ENCODE peak calls at places on chromosomes 2 and 18, in five cellular contexts. One of them, this sample, is unnamed.

GRCh38 chr2:110206056-110206455 is 1.2 kb upstream of the NPHP1 start:
- DNase-seq in NCI-H2171 treated with DMSO at 0.1 percent for 48 hours: no peak
- DNase-seq in suprapubic skin: no peak
- DNase-seq in heart left ventricle: peak; percentile 31
- DNase-seq in AML-193: no peak
- DNase-seq in this sample: peak; percentile 16

GRCh38 chr2:150144546-150145305 is 342.7 kb downstream of the RND3 start:
- DNase-seq in NCI-H2171 treated with DMSO at 0.1 percent for 48 hours: no peak
- DNase-seq in suprapubic skin: no peak
- DNase-seq in heart left ventricle: no peak
- DNase-seq in AML-193: no peak
- DNase-seq in this sample: no peak

GRCh38 chr2:135664623-135665068 is 77.0 kb upstream of the UBXN4 start:
- DNase-seq in NCI-H2171 treated with DMSO at 0.1 percent for 48 hours: no peak
- DNase-seq in suprapubic skin: no peak
- DNase-seq in heart left ventricle: no peak
- DNase-seq in AML-193: no peak
- DNase-seq in this sample: no peak

GRCh38 chr18:22355069-22355468 is 62.6 kb downstream of the CTAGE1 start:
- DNase-seq in NCI-H2171 treated with DMSO at 0.1 percent for 48 hours: no peak
- DNase-seq in suprapubic skin: no peak
- DNase-seq in heart left ventricle: no peak
- DNase-seq in AML-193: no peak
- DNase-seq in this sample: no peak

GRCh38 chr2:215505044-215505786 is 69.3 kb upstream of the FN1 start:
- DNase-seq in NCI-H2171 treated with DMSO at 0.1 percent for 48 hours: no peak
- DNase-seq in suprapubic skin: no peak
- DNase-seq in heart left ventricle: no peak
- DNase-seq in AML-193: peak; percentile 9
- DNase-seq in this sample: peak; percentile 52

GRCh38 chr2:86048888-86049287 is 56.8 kb downstream of the POLR1A start:
- DNase-seq in NCI-H2171 treated with DMSO at 0.1 percent for 48 hours: no peak
- DNase-seq in suprapubic skin: peak; percentile 73
- DNase-seq in heart left ventricle: no peak
- DNase-seq in AML-193: no peak
- DNase-seq in this sample: no peak

GRCh38 chr2:48423376-48423775 is 106.6 kb upstream of the STON1 start:
- DNase-seq in NCI-H2171 treated with DMSO at 0.1 percent for 48 hours: no peak
- DNase-seq in suprapubic skin: no peak
- DNase-seq in heart left ventricle: no peak
- DNase-seq in AML-193: no peak
- DNase-seq in this sample: no peak

GRCh38 chr2:228600265-228600664 is 418.8 kb upstream of the SPHKAP start:
- DNase-seq in NCI-H2171 treated with DMSO at 0.1 percent for 48 hours: no peak
- DNase-seq in suprapubic skin: no peak
- DNase-seq in heart left ventricle: no peak
- DNase-seq in AML-193: no peak
- DNase-seq in this sample: no peak

GRCh38 chr18:80104364-80104779 is 4.7 kb upstream of the ADNP2 start:
- DNase-seq in NCI-H2171 treated with DMSO at 0.1 percent for 48 hours: no peak
- DNase-seq in suprapubic skin: no peak
- DNase-seq in heart left ventricle: no peak
- DNase-seq in AML-193: no peak
- DNase-seq in this sample: no peak

GRCh38 chr2:238527565-238527964 is 100.8 kb downstream of the ASB1 start:
- DNase-seq in NCI-H2171 treated with DMSO at 0.1 percent for 48 hours: no peak
- DNase-seq in suprapubic skin: no peak
- DNase-seq in heart left ventricle: no peak
- DNase-seq in AML-193: no peak
- DNase-seq in this sample: no peak

GRCh38 chr2:109376796-109377495 is 236.8 kb downstream of the SEPTIN10 start:
- DNase-seq in NCI-H2171 treated with DMSO at 0.1 percent for 48 hours: no peak
- DNase-seq in suprapubic skin: peak; percentile 53
- DNase-seq in heart left ventricle: no peak
- DNase-seq in AML-193: no peak
- DNase-seq in this sample: no peak

GRCh38 chr2:200728630-200729029 is 83.1 kb upstream of the BZW1 start:
- DNase-seq in NCI-H2171 treated with DMSO at 0.1 percent for 48 hours: no peak
- DNase-seq in suprapubic skin: no peak
- DNase-seq in heart left ventricle: peak; percentile 40
- DNase-seq in AML-193: no peak
- DNase-seq in this sample: peak; percentile 28

GRCh38 chr2:96344011-96344410 is 8.4 kb downstream of the NCAPH start:
- DNase-seq in NCI-H2171 treated with DMSO at 0.1 percent for 48 hours: no peak
- DNase-seq in suprapubic skin: no peak
- DNase-seq in heart left ventricle: no peak
- DNase-seq in AML-193: no peak
- DNase-seq in this sample: no peak